ENCODE peak calls at places on chromosomes 7 and 10, in four cellular contexts. One of them, this sample, is unnamed.

GRCh38 chr10:4775808-4776207 is 50.2 kb upstream of the AKR1E2 start:
- DNase-seq in IMR-90: peak
- DNase-seq in K562: no peak
- DNase-seq in HepG2: no peak
- DNase-seq in this sample: peak

GRCh38 chr7:148356303-148356702 is 234.3 kb upstream of the C7orf33 start:
- DNase-seq in IMR-90: no peak
- DNase-seq in K562: no peak
- DNase-seq in HepG2: no peak
- DNase-seq in this sample: no peak

GRCh38 chr7:36185092-36185491 is 32.0 kb downstream of the EEPD1 start:
- DNase-seq in IMR-90: no peak
- DNase-seq in K562: no peak
- DNase-seq in HepG2: no peak
- DNase-seq in this sample: no peak

GRCh38 chr7:114930829-114931655 is 9.1 kb downstream of the MDFIC start:
- DNase-seq in IMR-90: peak
- DNase-seq in K562: no peak
- DNase-seq in HepG2: no peak
- DNase-seq in this sample: no peak

GRCh38 chr10:69669408-69669807 is 39.4 kb downstream of the FAM241B start:
- DNase-seq in IMR-90: no peak
- DNase-seq in K562: no peak
- DNase-seq in HepG2: no peak
- DNase-seq in this sample: no peak

GRCh38 chr7:42233939-42234338 is 3.1 kb downstream of the GLI3 start:
- DNase-seq in IMR-90: peak
- DNase-seq in K562: no peak
- DNase-seq in HepG2: no peak
- DNase-seq in this sample: no peak

GRCh38 chr7:974820-975681 is at the start of gene COX19:
- DNase-seq in IMR-90: peak
- DNase-seq in K562: peak
- DNase-seq in HepG2: peak
- DNase-seq in this sample: peak

GRCh38 chr10:133359554-133359971 is 1.7 kb upstream of the FUOM start:
- DNase-seq in IMR-90: no peak
- DNase-seq in K562: peak
- DNase-seq in HepG2: peak
- DNase-seq in this sample: no peak

GRCh38 chr7:77310982-77311381 is 105.2 kb downstream of the GSAP start:
- DNase-seq in IMR-90: no peak
- DNase-seq in K562: no peak
- DNase-seq in HepG2: no peak
- DNase-seq in this sample: no peak

GRCh38 chr7:77679608-77680007 is 16.7 kb upstream of the RSBN1L start:
- DNase-seq in IMR-90: no peak
- DNase-seq in K562: no peak
- DNase-seq in HepG2: no peak
- DNase-seq in this sample: no peak

GRCh38 chr7:77197135-77197534 is 2.5 kb downstream of the FGL2 start:
- DNase-seq in IMR-90: no peak
- DNase-seq in K562: no peak
- DNase-seq in HepG2: no peak
- DNase-seq in this sample: no peak

GRCh38 chr7:114422478-114423217 is 8.0 kb downstream of the FOXP2 start:
- DNase-seq in IMR-90: no peak
- DNase-seq in K562: no peak
- DNase-seq in HepG2: no peak
- DNase-seq in this sample: no peak

GRCh38 chr7:83976302-83976701 is 218.3 kb downstream of the SEMA3A start:
- DNase-seq in IMR-90: peak
- DNase-seq in K562: peak
- DNase-seq in HepG2: peak
- DNase-seq in this sample: peak

GRCh38 chr7:156892821-156893706 is at the start of gene LMBR1:
- DNase-seq in IMR-90: peak
- DNase-seq in K562: peak
- DNase-seq in HepG2: peak
- DNase-seq in this sample: peak

GRCh38 chr10:43237631-43238446 is 29.0 kb downstream of the RASGEF1A start:
- DNase-seq in IMR-90: no peak
- DNase-seq in K562: no peak
- DNase-seq in HepG2: no peak
- DNase-seq in this sample: no peak

GRCh38 chr7:56079450-56080185 is 13.1 kb downstream of the PHKG1 start:
- DNase-seq in IMR-90: peak
- DNase-seq in K562: no peak
- DNase-seq in HepG2: peak
- DNase-seq in this sample: no peak

GRCh38 chr7:106370542-106370941 is 85.8 kb upstream of the NAMPT start:
- DNase-seq in IMR-90: no peak
- DNase-seq in K562: no peak
- DNase-seq in HepG2: no peak
- DNase-seq in this sample: no peak

GRCh38 chr7:34163956-34164355 is 258.6 kb downstream of the BMPER start:
- DNase-seq in IMR-90: no peak
- DNase-seq in K562: no peak
- DNase-seq in HepG2: no peak
- DNase-seq in this sample: no peak

GRCh38 chr7:34158754-34159153 is 253.4 kb downstream of the BMPER start:
- DNase-seq in IMR-90: peak
- DNase-seq in K562: no peak
- DNase-seq in HepG2: peak
- DNase-seq in this sample: peak

GRCh38 chr7:34162676-34163075 is 257.3 kb downstream of the BMPER start:
- DNase-seq in IMR-90: no peak
- DNase-seq in K562: no peak
- DNase-seq in HepG2: no peak
- DNase-seq in this sample: no peak

GRCh38 chr7:34160261-34160752 is 255.0 kb downstream of the BMPER start:
- DNase-seq in IMR-90: peak
- DNase-seq in K562: no peak
- DNase-seq in HepG2: no peak
- DNase-seq in this sample: no peak

DNA sequence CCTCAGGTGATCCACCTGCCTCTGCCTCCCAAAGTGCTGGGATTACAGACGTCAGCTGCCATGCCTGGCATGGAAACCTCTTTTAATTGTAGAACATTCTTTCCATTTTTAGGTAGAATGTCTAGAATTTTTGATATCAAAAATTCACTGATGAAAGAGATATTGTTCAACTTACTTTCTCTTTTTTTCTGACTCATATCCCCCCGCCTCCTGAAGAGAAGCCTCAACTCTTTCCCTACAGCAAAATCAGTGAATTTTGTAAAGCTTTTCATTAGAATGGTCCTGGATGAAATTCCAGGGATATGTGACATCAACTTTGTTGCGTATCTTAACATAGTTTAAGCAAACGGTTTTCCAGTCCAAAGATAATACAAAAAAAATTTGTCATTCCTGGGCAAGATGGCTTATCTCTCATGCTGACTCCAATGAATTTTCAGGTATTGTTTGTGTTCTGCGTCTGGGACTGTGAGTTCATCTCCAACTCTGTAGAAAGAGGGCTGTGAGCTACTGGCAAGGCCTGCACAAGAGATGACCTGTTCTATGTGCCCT is 256.8 kb downstream of the BMPER start:
- DNase-seq in IMR-90: peak
- DNase-seq in K562: no peak
- DNase-seq in HepG2: no peak
- DNase-seq in this sample: no peak
- TF ChIP-seq MAZ in IMR-90: no peak
- TF ChIP-seq MAZ in K562: no peak
- TF ChIP-seq MAZ in HepG2: no peak
- TF ChIP-seq MAZ in this sample: no peak

DNA sequence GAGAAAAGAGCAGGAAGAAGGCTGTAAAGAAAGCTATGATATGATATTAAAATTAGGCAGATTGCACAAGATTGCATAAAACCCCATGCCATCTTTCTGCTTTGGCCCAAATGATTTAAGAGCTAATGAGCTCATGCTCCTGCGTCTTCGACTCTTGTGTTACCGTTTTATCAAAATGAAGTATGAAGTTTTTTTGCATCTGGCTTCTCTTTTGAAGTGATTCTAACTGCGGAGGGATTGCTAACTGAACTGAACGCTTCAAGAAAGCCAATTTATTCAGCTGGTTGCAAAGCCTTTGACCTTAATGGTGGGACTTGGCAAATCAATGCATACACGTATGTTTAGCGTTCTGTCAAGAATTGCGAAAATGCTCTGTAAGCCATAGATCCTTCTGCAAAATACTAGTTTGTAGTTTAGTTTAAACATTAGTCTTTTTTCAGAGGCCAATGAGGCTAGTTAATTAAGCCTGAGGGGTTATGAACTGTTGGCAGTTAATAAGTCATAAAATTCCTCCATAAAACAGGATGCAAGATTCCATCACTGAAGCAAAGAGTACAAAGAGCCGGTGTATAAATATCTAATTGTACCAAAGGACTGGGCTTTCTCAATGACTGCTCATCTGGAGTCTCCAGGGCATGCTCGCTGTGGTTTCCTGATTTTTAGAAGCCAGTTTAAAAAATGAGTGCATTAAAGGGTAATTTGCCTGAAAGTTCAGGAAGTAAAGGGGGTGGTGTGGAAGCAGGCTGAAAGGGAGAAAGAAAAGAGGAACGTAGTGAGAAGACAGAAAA is 282.7 kb downstream of the TWIST1 start:
- DNase-seq in IMR-90: no peak
- DNase-seq in K562: no peak
- DNase-seq in HepG2: no peak
- DNase-seq in this sample: no peak
- TF ChIP-seq MAZ in IMR-90: no peak
- TF ChIP-seq MAZ in K562: no peak
- TF ChIP-seq MAZ in HepG2: no peak
- TF ChIP-seq MAZ in this sample: no peak

DNA sequence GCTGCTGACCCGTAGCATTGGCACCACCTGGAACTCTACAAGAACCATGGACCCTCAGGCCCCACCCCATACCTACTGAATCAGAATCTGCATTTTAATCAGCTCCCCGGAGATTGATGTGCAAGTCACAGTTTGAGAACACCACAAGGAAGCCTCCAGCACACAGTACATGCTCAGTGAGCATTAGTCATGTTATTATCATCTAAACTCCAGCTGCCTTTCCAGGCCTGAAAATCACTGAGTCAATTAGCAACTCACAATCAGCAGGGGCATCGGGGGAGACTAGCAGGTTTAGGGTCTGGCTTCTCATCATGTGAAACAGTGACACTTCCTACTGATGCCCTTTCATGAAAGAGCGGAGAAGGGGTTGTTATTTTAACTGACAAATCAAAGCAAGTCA is 123.0 kb downstream of the PRLHR start:
- DNase-seq in IMR-90: no peak
- DNase-seq in K562: no peak
- DNase-seq in HepG2: no peak
- DNase-seq in this sample: no peak
- TF ChIP-seq MAZ in IMR-90: no peak
- TF ChIP-seq MAZ in K562: no peak
- TF ChIP-seq MAZ in HepG2: no peak
- TF ChIP-seq MAZ in this sample: no peak

GRCh38 chr10:96090463-96090800 is 39.7 kb upstream of the ZNF518A start:
- DNase-seq in IMR-90: no peak
- DNase-seq in K562: no peak
- DNase-seq in HepG2: no peak
- DNase-seq in this sample: no peak
- TF ChIP-seq MAZ in IMR-90: no peak
- TF ChIP-seq MAZ in K562: no peak
- TF ChIP-seq MAZ in HepG2: no peak
- TF ChIP-seq MAZ in this sample: no peak

DNA sequence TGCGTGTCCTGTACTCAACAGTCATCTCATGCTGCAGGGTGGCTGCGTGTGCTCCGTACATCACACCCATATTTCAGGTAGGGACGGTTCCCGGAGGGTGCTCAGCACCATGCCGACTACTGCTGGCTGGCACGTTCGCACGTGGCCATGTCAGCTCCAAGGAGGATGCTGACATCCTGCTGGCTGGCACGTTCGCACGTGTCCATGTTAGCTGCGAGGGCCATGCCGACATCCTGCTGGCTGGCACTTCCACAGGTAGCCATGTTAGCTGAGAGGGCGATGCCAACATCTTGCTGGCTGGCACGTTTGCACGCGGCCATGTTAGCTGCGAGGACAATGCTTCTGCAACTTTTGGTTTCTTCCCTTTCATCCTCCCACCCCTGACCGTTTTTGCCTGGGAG is 104.4 kb downstream of the WDR37 start:
- DNase-seq in IMR-90: no peak
- DNase-seq in K562: no peak
- DNase-seq in HepG2: no peak
- DNase-seq in this sample: no peak
- TF ChIP-seq MAZ in IMR-90: no peak
- TF ChIP-seq MAZ in K562: no peak
- TF ChIP-seq MAZ in HepG2: no peak
- TF ChIP-seq MAZ in this sample: no peak

DNA sequence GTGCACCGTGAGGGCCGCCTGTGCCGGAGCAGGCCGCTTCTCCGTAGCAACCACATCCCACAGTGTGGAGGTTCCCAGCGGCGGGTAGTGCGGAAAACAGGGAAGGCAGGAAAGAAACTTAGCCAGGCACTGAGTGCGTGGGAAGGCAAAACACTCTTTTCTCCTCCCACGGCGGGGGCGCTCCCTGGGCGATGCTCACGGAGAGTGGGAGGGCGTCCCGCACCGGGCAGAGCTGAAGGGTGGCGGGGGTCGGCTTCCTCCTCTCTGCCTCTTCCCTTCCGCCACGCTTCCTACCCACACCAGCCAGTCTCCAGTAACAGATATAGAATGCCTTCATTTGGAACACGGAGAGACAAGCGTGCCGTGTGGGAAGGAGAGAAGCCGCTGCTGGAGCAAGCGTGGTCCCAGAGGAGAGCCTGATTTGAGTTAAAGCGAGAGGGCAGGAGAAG is 252.5 kb downstream of the PAXIP1 start:
- DNase-seq in IMR-90: no peak
- DNase-seq in K562: no peak
- DNase-seq in HepG2: no peak
- DNase-seq in this sample: no peak
- TF ChIP-seq MAZ in IMR-90: no peak
- TF ChIP-seq MAZ in K562: no peak
- TF ChIP-seq MAZ in HepG2: no peak
- TF ChIP-seq MAZ in this sample: no peak